ENCODE peak calls at places on chromosomes 2 and 18, in eight cellular contexts. F is stimulated activated naive B cell treated with anti-CD40 and anti-IgM and Interleukin-4, amounts not matched to agents 10 μg/mL and 1 μg/mL and 100 μg/mL, for 72 hours; V is stimulated activated CD4-positive, alpha-beta T cell treated with anti-CD3 and anti-CD28 coated beads, Interleukin-1b, Interleukin-23, amount 100 ng/mL, for 24 hours; I is SK-N-DZ; Y is neural crest cell; K is AG09309; R is SHP77; S is NK-92 treated with Interleukin-12 subunit alpha and Interleukin-12 subunit beta, amount 100 ng/mL, for 24 hours. B is an unnamed sample.

GRCh38 chr2:98649135-98649991 is 41.0 kb downstream of the UNC50 start:
- DNase-seq in F (peak; percentile 64), V (peak; percentile 67), I (peak; percentile 85), Y (peak; percentile 80), K (peak; percentile 41), R (peak; percentile 58), S (peak; percentile 25), B (peak; percentile 38)

GRCh38 chr2:46230115-46230571 is 67.1 kb upstream of the EPAS1 start:
- DNase-seq in F (no peak), V (no peak), I (no peak), Y (no peak), K (no peak), R (no peak), S (no peak), B (no peak)

GRCh38 chr18:47519277-47519676 is 267.8 kb upstream of the SKOR2 start:
- DNase-seq in F (no peak), V (no peak), I (no peak), Y (no peak), K (no peak), R (no peak), S (no peak), B (no peak)

GRCh38 chr2:189285351-189285750 is 105.8 kb upstream of the COL5A2 start:
- DNase-seq in F (no peak), V (no peak), I (no peak), Y (no peak), K (no peak), R (no peak), S (no peak), B (no peak)

GRCh38 chr2:241842620-241843211 is 16.0 kb downstream of the PDCD1 start:
- DNase-seq in F (peak; percentile 58), V (no peak), I (no peak), Y (no peak), K (no peak), R (no peak), S (no peak), B (no peak)

GRCh38 chr2:234324151-234324550 is 172.7 kb downstream of the ARL4C start:
- DNase-seq in F (no peak), V (no peak), I (no peak), Y (no peak), K (no peak), R (no peak), S (no peak), B (no peak)

GRCh38 chr2:240424341-240425235 is 10.9 kb upstream of the GPC1 start:
- DNase-seq in F (no peak), V (no peak), I (no peak), Y (no peak), K (no peak), R (no peak), S (no peak), B (no peak)

GRCh38 chr18:57621252-57621607 is 406 bp downstream of the NARS1 start:
- DNase-seq in F (peak; percentile 10), V (no peak), I (no peak), Y (peak; percentile 21), K (no peak), R (no peak), S (peak; percentile 53), B (no peak)

GRCh38 chr2:108612153-108612513 is 77.9 kb downstream of the LIMS1 start:
- DNase-seq in F (peak; percentile 81), V (peak; percentile 21), I (no peak), Y (no peak), K (no peak), R (no peak), S (peak; percentile 66), B (no peak)

GRCh38 chr18:73688851-73689659 is 458.6 kb downstream of the FBXO15 start:
- DNase-seq in F (no peak), V (no peak), I (no peak), Y (no peak), K (peak; percentile 95), R (no peak), S (no peak), B (peak; percentile 73)

GRCh38 chr2:113175101-113175628 is 1.4 kb downstream of the PSD4 start:
- DNase-seq in F (peak; percentile 73), V (no peak), I (no peak), Y (no peak), K (no peak), R (no peak), S (peak; percentile 73), B (no peak)

GRCh38 chr2:222440670-222441422 is 16.5 kb downstream of the SGPP2 start:
- DNase-seq in F (no peak), V (no peak), I (no peak), Y (no peak), K (no peak), R (no peak), S (no peak), B (no peak)

GRCh38 chr2:85988210-85988913 is 99.6 kb upstream of the ST3GAL5 start:
- DNase-seq in F (no peak), V (no peak), I (no peak), Y (no peak), K (no peak), R (no peak), S (no peak), B (no peak)

GRCh38 chr2:122239440-122239839 is 484.0 kb downstream of the TSN start:
- DNase-seq in F (no peak), V (no peak), I (no peak), Y (no peak), K (no peak), R (no peak), S (no peak), B (no peak)

GRCh38 chr18:65721634-65722033 is 29.2 kb upstream of the CDH7 start:
- DNase-seq in F (no peak), V (no peak), I (no peak), Y (no peak), K (no peak), R (no peak), S (no peak), B (no peak)

GRCh38 chr2:11019614-11020013 is 107.9 kb downstream of the KCNF1 start:
- DNase-seq in F (no peak), V (no peak), I (no peak), Y (no peak), K (no peak), R (no peak), S (no peak), B (no peak)

GRCh38 chr2:107197601-107198000 is 311.6 kb upstream of the ST6GAL2 start:
- DNase-seq in F (no peak), V (no peak), I (no peak), Y (no peak), K (no peak), R (peak; percentile 94), S (no peak), B (no peak)

GRCh38 chr18:55455938-55456337 is 132.1 kb downstream of the TCF4 start:
- DNase-seq in F (peak; percentile 13), V (no peak), I (no peak), Y (no peak), K (no peak), R (peak; percentile 81), S (no peak), B (no peak)

GRCh38 chr2:152513681-152514080 is 178.7 kb downstream of the FMNL2 start:
- DNase-seq in F (no peak), V (no peak), I (no peak), Y (no peak), K (no peak), R (no peak), S (no peak), B (no peak)

GRCh38 chr2:192124576-192124975 is 70.2 kb downstream of the TMEFF2 start:
- DNase-seq in F (no peak), V (no peak), I (no peak), Y (no peak), K (peak; percentile 11), R (no peak), S (no peak), B (no peak)

B was measured in non-pigmented ciliary epithelial cell.